ENCODE peak calls at places on chromosomes 13 and 19, in five cellular contexts. T is activated CD8-positive, alpha-beta memory T cell treated with anti-CD3 and anti-CD28 coated beads, Interleukin-2, amount 10 ng/mL, durations not matched to agents 7 days and 5 days; X is GM18507; D is WTC11; A is pancreas. N is an unnamed sample.

GRCh38 chr13:52827839-52828238 is 20.6 kb downstream of the PCDH8 start:
- DNase-seq in X (no peak), A (no peak), D (no peak), T (no peak), N (no peak)

GRCh38 chr13:107234315-107234714 is 666.4 kb upstream of the ARGLU1 start:
- DNase-seq in D (no peak), A (no peak), T (no peak), X (no peak), N (no peak)

GRCh38 chr13:50512602-50513527 is 330.6 kb downstream of the DLEU7 start:
- DNase-seq in X (peak; percentile 26), A (no peak), D (no peak), T (peak; percentile 78), N (peak; percentile 85)

GRCh38 chr13:73245271-73245670 is 186.5 kb downstream of the KLF5 start:
- DNase-seq in X (no peak), D (no peak), T (no peak), A (no peak), N (no peak)

GRCh38 chr19:12840091-12841079 is 2.1 kb downstream of the MAST1 start:
- DNase-seq in D (peak; percentile 100), T (peak; percentile 76), X (no peak), A (peak; percentile 31), N (peak; percentile 78)

GRCh38 chr19:10690351-10690781 is 10.9 kb upstream of the QTRT1 start:
- DNase-seq in X (no peak), D (no peak), A (no peak), T (no peak), N (peak; percentile 13)

GRCh38 chr13:24008679-24009078 is 111.4 kb upstream of the C1QTNF9B start:
- DNase-seq in D (no peak), A (no peak), X (no peak), T (no peak), N (no peak)

GRCh38 chr19:20359933-20360720 is 193.1 kb downstream of the ZNF486 start:
- DNase-seq in X (no peak), A (peak; percentile 23), D (peak; percentile 80), T (no peak), N (no peak)

GRCh38 chr13:110850840-110851239 is 64.0 kb downstream of the ANKRD10 start:
- DNase-seq in A (no peak), T (no peak), D (no peak), X (no peak), N (no peak)